ENCODE peak calls at places on chromosomes 16 and 17, in nine cellular contexts. O, J, Y, B, P, A, R, Z and N are unnamed samples.

GRCh38 chr16:84453061-84453752 is 51.3 kb downstream of the MEAK7 start:
- DNase-seq in Y (no peak), A (no peak), O (no peak), Z (no peak), P (no peak), B (no peak), R (no peak), J (peak; percentile 72), N (peak; percentile 14)

GRCh38 chr17:63435681-63436522 is 10.2 kb downstream of the CYB561 start:
- DNase-seq in Z (no peak), J (no peak), R (no peak), P (peak; percentile 31), O (peak; percentile 60), Y (no peak), B (no peak), A (no peak), N (no peak)

GRCh38 chr17:50173335-50173941 is 7.6 kb downstream of the SGCA start:
- DNase-seq in P (peak; percentile 75), A (no peak), B (no peak), R (no peak), J (no peak), O (no peak), Y (no peak), Z (no peak), N (no peak)

GRCh38 chr17:60442271-60443201 is 20.2 kb downstream of the CHCT1 start:
- DNase-seq in Z (no peak), Y (peak; percentile 57), O (peak; percentile 26), A (no peak), R (no peak), J (no peak), B (no peak), P (peak; percentile 34), N (no peak)

GRCh38 chr17:1147664-1148063 is 32.1 kb downstream of the ABR start:
- DNase-seq in Y (no peak), A (no peak), O (peak; percentile 80), P (peak; percentile 78), R (no peak), J (no peak), B (no peak), Z (no peak), N (no peak)

GRCh38 chr17:75271955-75272847 is 1.2 kb upstream of the MIF4GD start:
- DNase-seq in Y (no peak), O (peak; percentile 42), P (no peak), R (no peak), Z (no peak), B (peak; percentile 22), J (no peak), A (peak; percentile 9), N (no peak)

GRCh38 chr17:75550139-75550465 is 24.6 kb downstream of the LLGL2 start:
- DNase-seq in R (no peak), J (no peak), Z (no peak), O (no peak), P (no peak), B (no peak), A (no peak), Y (no peak), N (no peak)

GRCh38 chr16:48041861-48042435 is 113.8 kb downstream of the ABCC12 start:
- DNase-seq in J (no peak), O (peak; percentile 19), B (no peak), R (no peak), Z (no peak), A (no peak), P (no peak), Y (no peak), N (no peak)

GRCh38 chr17:72400863-72401262 is 280.0 kb downstream of the SOX9 start:
- DNase-seq in Z (no peak), O (no peak), Y (no peak), B (no peak), R (no peak), P (no peak), J (no peak), A (no peak), N (no peak)

GRCh38 chr17:34363183-34363661 is at the start of gene CCL1:
- DNase-seq in J (no peak), B (no peak), A (no peak), P (no peak), Z (no peak), Y (no peak), R (no peak), O (no peak), N (no peak)

GRCh38 chr17:60372790-60373483 is 19.0 kb downstream of the USP32 start:
- DNase-seq in Y (no peak), R (no peak), P (peak; percentile 93), A (no peak), J (no peak), B (no peak), Z (no peak), O (peak; percentile 88), N (no peak)

GRCh38 chr16:89096768-89097527 is 3.3 kb downstream of the ACSF3 start:
- DNase-seq in P (no peak), Z (peak; percentile 58), R (peak; percentile 88), J (no peak), A (no peak), B (no peak), Y (no peak), O (no peak), N (no peak)

GRCh38 chr16:12173121-12173520 is 196.6 kb downstream of the SNX29 start:
- DNase-seq in A (no peak), O (no peak), Y (no peak), Z (no peak), B (no peak), J (no peak), R (no peak), P (no peak), N (no peak)

GRCh38 chr17:57255776-57256681 is at the start of gene MSI2:
- DNase-seq in B (peak; percentile 90), A (peak; percentile 88), R (peak; percentile 94), Z (peak; percentile 87), P (peak; percentile 42), Y (peak; percentile 89), J (peak; percentile 98), O (peak; percentile 81), N (peak; percentile 91)